ENCODE peak calls at places on chromosomes 7 and 10, in six cellular contexts. One of them, this sample, is unnamed.

GRCh38 chr10:113053881-113054280 is 103.8 kb downstream of the TCF7L2 start:
- DNase-seq in ascending aorta: no peak
- DNase-seq in stimulated activated CD4-positive, alpha-beta T cell treated with anti-CD3 and anti-CD28 coated beads, Interleukin-1b, Interleukin-23, amount 100 ng/mL, for 1 hour: no peak
- DNase-seq in LoVo: no peak
- DNase-seq in endothelial cell: peak
- DNase-seq in kidney: no peak
- DNase-seq in this sample: no peak

GRCh38 chr10:26857991-26858706 is 2.6 kb downstream of the ABI1 start:
- DNase-seq in kidney: no peak
- DNase-seq in ascending aorta: no peak
- DNase-seq in stimulated activated CD4-positive, alpha-beta T cell treated with anti-CD3 and anti-CD28 coated beads, Interleukin-1b, Interleukin-23, amount 100 ng/mL, for 1 hour: no peak
- DNase-seq in LoVo: no peak
- DNase-seq in endothelial cell: no peak
- DNase-seq in this sample: peak

GRCh38 chr10:77001186-77001585 is 636.4 kb downstream of the KCNMA1 start:
- DNase-seq in kidney: no peak
- DNase-seq in stimulated activated CD4-positive, alpha-beta T cell treated with anti-CD3 and anti-CD28 coated beads, Interleukin-1b, Interleukin-23, amount 100 ng/mL, for 1 hour: no peak
- DNase-seq in LoVo: no peak
- DNase-seq in endothelial cell: no peak
- DNase-seq in ascending aorta: no peak
- DNase-seq in this sample: no peak

GRCh38 chr10:6144609-6145413 is 56.0 kb downstream of the RBM17 start:
- DNase-seq in kidney: peak
- DNase-seq in endothelial cell: peak
- DNase-seq in stimulated activated CD4-positive, alpha-beta T cell treated with anti-CD3 and anti-CD28 coated beads, Interleukin-1b, Interleukin-23, amount 100 ng/mL, for 1 hour: peak
- DNase-seq in ascending aorta: peak
- DNase-seq in LoVo: peak
- DNase-seq in this sample: peak

GRCh38 chr7:37853468-37853867 is 5.1 kb downstream of the NME8 start:
- DNase-seq in LoVo: peak
- DNase-seq in stimulated activated CD4-positive, alpha-beta T cell treated with anti-CD3 and anti-CD28 coated beads, Interleukin-1b, Interleukin-23, amount 100 ng/mL, for 1 hour: no peak
- DNase-seq in kidney: no peak
- DNase-seq in ascending aorta: no peak
- DNase-seq in endothelial cell: peak
- DNase-seq in this sample: no peak

GRCh38 chr10:20882091-20882490 is 15.0 kb downstream of the NEBL start:
- DNase-seq in stimulated activated CD4-positive, alpha-beta T cell treated with anti-CD3 and anti-CD28 coated beads, Interleukin-1b, Interleukin-23, amount 100 ng/mL, for 1 hour: no peak
- DNase-seq in LoVo: no peak
- DNase-seq in endothelial cell: no peak
- DNase-seq in ascending aorta: no peak
- DNase-seq in kidney: no peak
- DNase-seq in this sample: no peak

GRCh38 chr7:120521761-120522737 is 249.1 kb downstream of the KCND2 start:
- DNase-seq in endothelial cell: no peak
- DNase-seq in stimulated activated CD4-positive, alpha-beta T cell treated with anti-CD3 and anti-CD28 coated beads, Interleukin-1b, Interleukin-23, amount 100 ng/mL, for 1 hour: no peak
- DNase-seq in ascending aorta: no peak
- DNase-seq in kidney: no peak
- DNase-seq in LoVo: no peak
- DNase-seq in this sample: no peak

GRCh38 chr10:48495282-48496045 is 109.4 kb downstream of the ARHGAP22 start:
- DNase-seq in endothelial cell: no peak
- DNase-seq in stimulated activated CD4-positive, alpha-beta T cell treated with anti-CD3 and anti-CD28 coated beads, Interleukin-1b, Interleukin-23, amount 100 ng/mL, for 1 hour: no peak
- DNase-seq in ascending aorta: no peak
- DNase-seq in LoVo: no peak
- DNase-seq in kidney: peak
- DNase-seq in this sample: no peak

GRCh38 chr7:10940748-10941358 is 32.8 kb upstream of the PHF14 start:
- DNase-seq in endothelial cell: no peak
- DNase-seq in kidney: no peak
- DNase-seq in stimulated activated CD4-positive, alpha-beta T cell treated with anti-CD3 and anti-CD28 coated beads, Interleukin-1b, Interleukin-23, amount 100 ng/mL, for 1 hour: no peak
- DNase-seq in ascending aorta: no peak
- DNase-seq in LoVo: peak
- DNase-seq in this sample: no peak

GRCh38 chr10:30432631-30433285 is 1.2 kb upstream of the MAP3K8 start:
- DNase-seq in endothelial cell: no peak
- DNase-seq in LoVo: peak
- DNase-seq in ascending aorta: no peak
- DNase-seq in kidney: peak
- DNase-seq in stimulated activated CD4-positive, alpha-beta T cell treated with anti-CD3 and anti-CD28 coated beads, Interleukin-1b, Interleukin-23, amount 100 ng/mL, for 1 hour: no peak
- DNase-seq in this sample: no peak

GRCh38 chr7:35512716-35513115 is 182.2 kb downstream of the HERPUD2 start:
- DNase-seq in LoVo: no peak
- DNase-seq in kidney: no peak
- DNase-seq in stimulated activated CD4-positive, alpha-beta T cell treated with anti-CD3 and anti-CD28 coated beads, Interleukin-1b, Interleukin-23, amount 100 ng/mL, for 1 hour: no peak
- DNase-seq in endothelial cell: no peak
- DNase-seq in ascending aorta: no peak
- DNase-seq in this sample: no peak

GRCh38 chr10:42367532-42368230 is 270.7 kb downstream of the ZNF33B start:
- DNase-seq in kidney: peak
- DNase-seq in stimulated activated CD4-positive, alpha-beta T cell treated with anti-CD3 and anti-CD28 coated beads, Interleukin-1b, Interleukin-23, amount 100 ng/mL, for 1 hour: no peak
- DNase-seq in LoVo: no peak
- DNase-seq in endothelial cell: no peak
- DNase-seq in ascending aorta: peak
- DNase-seq in this sample: peak

GRCh38 chr7:41955475-41956243 is 252.8 kb upstream of the INHBA start:
- DNase-seq in endothelial cell: peak
- DNase-seq in stimulated activated CD4-positive, alpha-beta T cell treated with anti-CD3 and anti-CD28 coated beads, Interleukin-1b, Interleukin-23, amount 100 ng/mL, for 1 hour: no peak
- DNase-seq in LoVo: peak
- DNase-seq in kidney: peak
- DNase-seq in ascending aorta: peak
- DNase-seq in this sample: peak

GRCh38 chr7:96781919-96782318 is 72.3 kb upstream of the SEM1 start:
- DNase-seq in stimulated activated CD4-positive, alpha-beta T cell treated with anti-CD3 and anti-CD28 coated beads, Interleukin-1b, Interleukin-23, amount 100 ng/mL, for 1 hour: no peak
- DNase-seq in endothelial cell: no peak
- DNase-seq in kidney: no peak
- DNase-seq in ascending aorta: no peak
- DNase-seq in LoVo: no peak
- DNase-seq in this sample: no peak

GRCh38 chr10:5656737-5657579 is 9.4 kb downstream of the ASB13 start:
- DNase-seq in stimulated activated CD4-positive, alpha-beta T cell treated with anti-CD3 and anti-CD28 coated beads, Interleukin-1b, Interleukin-23, amount 100 ng/mL, for 1 hour: no peak
- DNase-seq in LoVo: no peak
- DNase-seq in kidney: no peak
- DNase-seq in endothelial cell: no peak
- DNase-seq in ascending aorta: no peak
- DNase-seq in this sample: no peak

GRCh38 chr7:148847815-148848726 is 36.0 kb downstream of the EZH2 start:
- DNase-seq in kidney: no peak
- DNase-seq in endothelial cell: no peak
- DNase-seq in LoVo: no peak
- DNase-seq in ascending aorta: no peak
- DNase-seq in stimulated activated CD4-positive, alpha-beta T cell treated with anti-CD3 and anti-CD28 coated beads, Interleukin-1b, Interleukin-23, amount 100 ng/mL, for 1 hour: no peak
- DNase-seq in this sample: no peak

GRCh38 chr7:25095516-25096345 is 29.3 kb downstream of the CYCS start:
- DNase-seq in endothelial cell: no peak
- DNase-seq in LoVo: no peak
- DNase-seq in kidney: no peak
- DNase-seq in stimulated activated CD4-positive, alpha-beta T cell treated with anti-CD3 and anti-CD28 coated beads, Interleukin-1b, Interleukin-23, amount 100 ng/mL, for 1 hour: no peak
- DNase-seq in ascending aorta: no peak
- DNase-seq in this sample: peak

GRCh38 chr10:60172363-60172990 is 217.2 kb downstream of the ANK3 start:
- DNase-seq in kidney: no peak
- DNase-seq in LoVo: no peak
- DNase-seq in stimulated activated CD4-positive, alpha-beta T cell treated with anti-CD3 and anti-CD28 coated beads, Interleukin-1b, Interleukin-23, amount 100 ng/mL, for 1 hour: no peak
- DNase-seq in ascending aorta: no peak
- DNase-seq in endothelial cell: no peak
- DNase-seq in this sample: no peak

GRCh38 chr7:1533569-1534329 is 3.2 kb downstream of the MAFK start:
- DNase-seq in stimulated activated CD4-positive, alpha-beta T cell treated with anti-CD3 and anti-CD28 coated beads, Interleukin-1b, Interleukin-23, amount 100 ng/mL, for 1 hour: no peak
- DNase-seq in kidney: peak
- DNase-seq in ascending aorta: peak
- DNase-seq in endothelial cell: no peak
- DNase-seq in LoVo: peak
- DNase-seq in this sample: peak

GRCh38 chr7:106536079-106536478 is 124.9 kb downstream of the CCDC71L start:
- DNase-seq in stimulated activated CD4-positive, alpha-beta T cell treated with anti-CD3 and anti-CD28 coated beads, Interleukin-1b, Interleukin-23, amount 100 ng/mL, for 1 hour: no peak
- DNase-seq in LoVo: no peak
- DNase-seq in ascending aorta: no peak
- DNase-seq in endothelial cell: no peak
- DNase-seq in kidney: no peak
- DNase-seq in this sample: no peak

GRCh38 chr7:133670250-133670649 is 417.4 kb downstream of the EXOC4 start:
- DNase-seq in stimulated activated CD4-positive, alpha-beta T cell treated with anti-CD3 and anti-CD28 coated beads, Interleukin-1b, Interleukin-23, amount 100 ng/mL, for 1 hour: no peak
- DNase-seq in ascending aorta: no peak
- DNase-seq in LoVo: no peak
- DNase-seq in kidney: no peak
- DNase-seq in endothelial cell: no peak
- DNase-seq in this sample: no peak

GRCh38 chr7:112162161-112163020 is 43.8 kb downstream of the DOCK4 start:
- DNase-seq in stimulated activated CD4-positive, alpha-beta T cell treated with anti-CD3 and anti-CD28 coated beads, Interleukin-1b, Interleukin-23, amount 100 ng/mL, for 1 hour: no peak
- DNase-seq in kidney: peak
- DNase-seq in ascending aorta: no peak
- DNase-seq in endothelial cell: peak
- DNase-seq in LoVo: no peak
- DNase-seq in this sample: peak

GRCh38 chr7:14197280-14197679 is 207.8 kb upstream of the ETV1 start:
- DNase-seq in LoVo: no peak
- DNase-seq in kidney: no peak
- DNase-seq in ascending aorta: no peak
- DNase-seq in stimulated activated CD4-positive, alpha-beta T cell treated with anti-CD3 and anti-CD28 coated beads, Interleukin-1b, Interleukin-23, amount 100 ng/mL, for 1 hour: no peak
- DNase-seq in endothelial cell: no peak
- DNase-seq in this sample: no peak

GRCh38 chr10:122445904-122446303 is 8.5 kb upstream of the ARMS2 start:
- DNase-seq in kidney: no peak
- DNase-seq in stimulated activated CD4-positive, alpha-beta T cell treated with anti-CD3 and anti-CD28 coated beads, Interleukin-1b, Interleukin-23, amount 100 ng/mL, for 1 hour: no peak
- DNase-seq in ascending aorta: no peak
- DNase-seq in LoVo: no peak
- DNase-seq in endothelial cell: no peak
- DNase-seq in this sample: no peak

GRCh38 chr7:87474533-87475358 is 734 bp downstream of the ABCB4 start:
- DNase-seq in LoVo: peak
- DNase-seq in endothelial cell: no peak
- DNase-seq in kidney: no peak
- DNase-seq in ascending aorta: no peak
- DNase-seq in stimulated activated CD4-positive, alpha-beta T cell treated with anti-CD3 and anti-CD28 coated beads, Interleukin-1b, Interleukin-23, amount 100 ng/mL, for 1 hour: no peak
- DNase-seq in this sample: peak

GRCh38 chr7:55130079-55130476 is 111.3 kb downstream of the EGFR start:
- DNase-seq in LoVo: no peak
- DNase-seq in stimulated activated CD4-positive, alpha-beta T cell treated with anti-CD3 and anti-CD28 coated beads, Interleukin-1b, Interleukin-23, amount 100 ng/mL, for 1 hour: no peak
- DNase-seq in ascending aorta: no peak
- DNase-seq in endothelial cell: no peak
- DNase-seq in kidney: no peak
- DNase-seq in this sample: peak

GRCh38 chr10:60767424-60767823 is 10.9 kb upstream of the CDK1 start:
- DNase-seq in kidney: no peak
- DNase-seq in LoVo: no peak
- DNase-seq in ascending aorta: no peak
- DNase-seq in endothelial cell: no peak
- DNase-seq in stimulated activated CD4-positive, alpha-beta T cell treated with anti-CD3 and anti-CD28 coated beads, Interleukin-1b, Interleukin-23, amount 100 ng/mL, for 1 hour: no peak
- DNase-seq in this sample: no peak

GRCh38 chr7:92836489-92837213 is at the start of gene CDK6:
- DNase-seq in ascending aorta: no peak
- DNase-seq in LoVo: peak
- DNase-seq in stimulated activated CD4-positive, alpha-beta T cell treated with anti-CD3 and anti-CD28 coated beads, Interleukin-1b, Interleukin-23, amount 100 ng/mL, for 1 hour: no peak
- DNase-seq in kidney: peak
- DNase-seq in endothelial cell: peak
- DNase-seq in this sample: peak

GRCh38 chr10:110609592-110609991 is 34.5 kb upstream of the RBM20 start:
- DNase-seq in kidney: no peak
- DNase-seq in stimulated activated CD4-positive, alpha-beta T cell treated with anti-CD3 and anti-CD28 coated beads, Interleukin-1b, Interleukin-23, amount 100 ng/mL, for 1 hour: no peak
- DNase-seq in endothelial cell: no peak
- DNase-seq in LoVo: no peak
- DNase-seq in ascending aorta: no peak
- DNase-seq in this sample: peak

GRCh38 chr7:136942994-136943393 is 74.5 kb downstream of the CHRM2 start:
- DNase-seq in stimulated activated CD4-positive, alpha-beta T cell treated with anti-CD3 and anti-CD28 coated beads, Interleukin-1b, Interleukin-23, amount 100 ng/mL, for 1 hour: no peak
- DNase-seq in ascending aorta: no peak
- DNase-seq in kidney: no peak
- DNase-seq in LoVo: no peak
- DNase-seq in endothelial cell: no peak
- DNase-seq in this sample: no peak

GRCh38 chr10:104824378-104825006 is 183.4 kb downstream of the SORCS3 start:
- DNase-seq in stimulated activated CD4-positive, alpha-beta T cell treated with anti-CD3 and anti-CD28 coated beads, Interleukin-1b, Interleukin-23, amount 100 ng/mL, for 1 hour: no peak
- DNase-seq in kidney: no peak
- DNase-seq in endothelial cell: peak
- DNase-seq in ascending aorta: no peak
- DNase-seq in LoVo: peak
- DNase-seq in this sample: peak

GRCh38 chr10:104297697-104298660 is 29.0 kb downstream of the GSTO2 start:
- DNase-seq in kidney: no peak
- DNase-seq in stimulated activated CD4-positive, alpha-beta T cell treated with anti-CD3 and anti-CD28 coated beads, Interleukin-1b, Interleukin-23, amount 100 ng/mL, for 1 hour: no peak
- DNase-seq in endothelial cell: peak
- DNase-seq in ascending aorta: no peak
- DNase-seq in LoVo: no peak
- DNase-seq in this sample: peak

GRCh38 chr10:87841215-87841614 is 22.1 kb downstream of the KLLN start:
- DNase-seq in ascending aorta: no peak
- DNase-seq in stimulated activated CD4-positive, alpha-beta T cell treated with anti-CD3 and anti-CD28 coated beads, Interleukin-1b, Interleukin-23, amount 100 ng/mL, for 1 hour: no peak
- DNase-seq in kidney: no peak
- DNase-seq in LoVo: peak
- DNase-seq in endothelial cell: no peak
- DNase-seq in this sample: peak

GRCh38 chr7:107147464-107148214 is 21.2 kb upstream of the HBP1 start:
- DNase-seq in endothelial cell: peak
- DNase-seq in LoVo: peak
- DNase-seq in stimulated activated CD4-positive, alpha-beta T cell treated with anti-CD3 and anti-CD28 coated beads, Interleukin-1b, Interleukin-23, amount 100 ng/mL, for 1 hour: peak
- DNase-seq in kidney: no peak
- DNase-seq in ascending aorta: no peak
- DNase-seq in this sample: peak

GRCh38 chr10:124009616-124010015 is 83.8 kb downstream of the CHST15 start:
- DNase-seq in stimulated activated CD4-positive, alpha-beta T cell treated with anti-CD3 and anti-CD28 coated beads, Interleukin-1b, Interleukin-23, amount 100 ng/mL, for 1 hour: no peak
- DNase-seq in kidney: peak
- DNase-seq in LoVo: peak
- DNase-seq in ascending aorta: no peak
- DNase-seq in endothelial cell: no peak
- DNase-seq in this sample: no peak